ENCODE peak calls at places on chromosome 6, in ten cellular contexts. P, D, L, T, E, G, R, C, U and H are unnamed samples.

GRCh38 chr6:36493859-36494258 is 51.1 kb downstream of the KCTD20 start:
- DNase-seq in P (no peak), D (no peak), L (no peak), T (peak), E (no peak), G (peak), R (no peak), C (no peak), U (no peak), H (no peak)

GRCh38 chr6:139625998-139626975 is 251.8 kb upstream of the CITED2 start:
- DNase-seq in P (no peak), D (no peak), L (peak), T (no peak), E (no peak), G (peak), R (no peak), C (no peak), U (no peak), H (no peak)

GRCh38 chr6:153106021-153106420 is 25.1 kb downstream of the RGS17 start:
- DNase-seq in P (no peak), D (no peak), L (no peak), T (no peak), E (no peak), G (no peak), R (no peak), C (no peak), U (no peak), H (no peak)

GRCh38 chr6:115947964-115948541 is 112.6 kb downstream of the FRK start:
- DNase-seq in P (no peak), D (no peak), L (no peak), T (no peak), E (no peak), G (no peak), R (no peak), C (no peak), U (no peak), H (no peak)

GRCh38 chr6:158046201-158047119 is 64.8 kb downstream of the SYNJ2 start:
- DNase-seq in P (peak), D (no peak), L (no peak), T (no peak), E (no peak), G (peak), R (no peak), C (no peak), U (no peak), H (no peak)

GRCh38 chr6:105678516-105678915 is 275.6 kb upstream of the PREP start:
- DNase-seq in P (no peak), D (no peak), L (no peak), T (no peak), E (no peak), G (peak), R (no peak), C (no peak), U (no peak), H (no peak)

GRCh38 chr6:33822575-33823395 is 19.0 kb upstream of the MLN start:
- DNase-seq in P (no peak), D (no peak), L (peak), T (peak), E (no peak), G (no peak), R (no peak), C (no peak), U (no peak), H (no peak)

GRCh38 chr6:48733581-48733980 is 622.6 kb upstream of the PTCHD4 start:
- DNase-seq in P (no peak), D (no peak), L (no peak), T (no peak), E (no peak), G (no peak), R (no peak), C (no peak), U (no peak), H (no peak)

GRCh38 chr6:167671977-167672687 is 154.6 kb upstream of the AFDN start:
- DNase-seq in P (peak), D (no peak), L (no peak), T (no peak), E (no peak), G (no peak), R (no peak), C (no peak), U (no peak), H (no peak)

GRCh38 chr6:149062653-149063348 is 254.7 kb upstream of the TAB2 start:
- DNase-seq in P (no peak), D (no peak), L (no peak), T (no peak), E (no peak), G (no peak), R (no peak), C (no peak), U (no peak), H (no peak)

GRCh38 chr6:145756170-145756662 is 20.9 kb upstream of the EPM2A start:
- DNase-seq in P (no peak), D (no peak), L (peak), T (no peak), E (no peak), G (no peak), R (no peak), C (peak), U (no peak), H (no peak)

GRCh38 chr6:151024597-151024996 is 159.1 kb downstream of the MTHFD1L start:
- DNase-seq in P (no peak), D (no peak), L (no peak), T (no peak), E (no peak), G (no peak), R (no peak), C (no peak), U (no peak), H (no peak)

GRCh38 chr6:26175428-26176181 is 88.4 kb downstream of the HFE start:
- DNase-seq in P (no peak), D (no peak), L (peak), T (peak), E (peak), G (peak), R (no peak), C (no peak), U (peak), H (no peak)

GRCh38 chr6:10407018-10407673 is 7.7 kb downstream of the TFAP2A start:
- DNase-seq in P (no peak), D (no peak), L (no peak), T (no peak), E (no peak), G (no peak), R (no peak), C (no peak), U (no peak), H (no peak)

GRCh38 chr6:144416244-144416643 is 131.1 kb downstream of the UTRN start:
- DNase-seq in P (no peak), D (no peak), L (no peak), T (no peak), E (no peak), G (no peak), R (no peak), C (no peak), U (no peak), H (no peak)